ENCODE peak calls at places on chromosomes 3 and 15, in ten cellular contexts. U is NCI-H1694 treated with DMSO at 0.1 percent for 48 hours; I is EH; A is activated naive CD4-positive, alpha-beta T cell treated with anti-CD3 and anti-CD28 coated beads for 36 hours; L is T-helper 1 cell; V is stimulated activated CD4-positive, alpha-beta T cell treated with anti-CD3 and anti-CD28 coated beads, Interleukin-2, amount 100 ng/mL, for 48 hours; F is kidney epithelial cell; Q is NCI-H146; Y is ACHN; C is hepatocyte. J is an unnamed sample.

GRCh38 chr15:88083828-88084760 is 172.4 kb downstream of the NTRK3 start:
- DNase-seq in U (no peak), I (no peak), A (no peak), L (no peak), V (no peak), F (no peak), Q (no peak), Y (no peak), C (peak), J (no peak)

GRCh38 chr15:90482124-90483011 is 47.4 kb upstream of the CRTC3 start:
- DNase-seq in U (peak), I (peak), A (peak), L (no peak), V (peak), F (no peak), Q (peak), Y (peak), C (peak), J (peak)

GRCh38 chr15:55499158-55499557 is 8.9 kb downstream of the DNAAF4 start:
- DNase-seq in U (no peak), I (no peak), A (no peak), L (no peak), V (no peak), F (no peak), Q (peak), Y (no peak), C (no peak), J (no peak)

GRCh38 chr3:109927161-109927560 is 589.8 kb upstream of the DPPA4 start:
- DNase-seq in U (no peak), I (peak), A (peak), L (no peak), V (no peak), F (peak), Q (no peak), Y (peak), C (peak), J (no peak)

GRCh38 chr15:87354661-87355410 is 901.7 kb downstream of the NTRK3 start:
- DNase-seq in U (no peak), I (peak), A (no peak), L (no peak), V (no peak), F (no peak), Q (no peak), Y (peak), C (no peak), J (no peak)

GRCh38 chr3:127796045-127796720 is 26.1 kb downstream of the MGLL start:
- DNase-seq in U (no peak), I (no peak), A (no peak), L (no peak), V (no peak), F (no peak), Q (no peak), Y (no peak), C (no peak), J (no peak)

GRCh38 chr15:68014219-68014618 is 39.9 kb upstream of the PIAS1 start:
- DNase-seq in U (no peak), I (no peak), A (no peak), L (no peak), V (no peak), F (no peak), Q (no peak), Y (no peak), C (no peak), J (no peak)

GRCh38 chr3:13628841-13629551 is 80.1 kb downstream of the FBLN2 start:
- DNase-seq in U (no peak), I (no peak), A (no peak), L (no peak), V (no peak), F (no peak), Q (no peak), Y (no peak), C (no peak), J (no peak)

GRCh38 chr3:182212479-182213076 is 500.9 kb downstream of the SOX2 start:
- DNase-seq in U (peak), I (no peak), A (no peak), L (no peak), V (no peak), F (peak), Q (peak), Y (peak), C (peak), J (no peak)

GRCh38 chr3:126018995-126019394 is 50.0 kb downstream of the ROPN1B start:
- DNase-seq in U (no peak), I (no peak), A (no peak), L (no peak), V (no peak), F (no peak), Q (no peak), Y (no peak), C (no peak), J (no peak)

GRCh38 chr15:74425634-74426033 is 8.1 kb downstream of the SEMA7A start:
- DNase-seq in U (no peak), I (no peak), A (no peak), L (no peak), V (no peak), F (no peak), Q (no peak), Y (no peak), C (no peak), J (no peak)

GRCh38 chr3:50210510-50211367 is 5.7 kb downstream of the SLC38A3 start:
- DNase-seq in U (no peak), I (no peak), A (no peak), L (no peak), V (no peak), F (no peak), Q (peak), Y (no peak), C (peak), J (no peak)

GRCh38 chr15:65028921-65029735 is at the start of gene MTFMT:
- DNase-seq in U (peak), I (peak), A (peak), L (peak), V (peak), F (no peak), Q (peak), Y (peak), C (peak), J (peak)

GRCh38 chr3:133211449-133211848 is 173.3 kb downstream of the TMEM108 start:
- DNase-seq in U (no peak), I (peak), A (no peak), L (no peak), V (no peak), F (no peak), Q (no peak), Y (no peak), C (no peak), J (no peak)

GRCh38 chr15:78879517-78880241 is 7.0 kb downstream of the MORF4L1 start:
- DNase-seq in U (no peak), I (peak), A (no peak), L (no peak), V (no peak), F (no peak), Q (no peak), Y (no peak), C (no peak), J (no peak)

GRCh38 chr15:64092864-64093626 is 593 bp downstream of the CIAO2A start:
- DNase-seq in U (peak), I (peak), A (peak), L (no peak), V (peak), F (no peak), Q (peak), Y (peak), C (peak), J (no peak)